ENCODE peak calls at places on chromosomes 3 and 15, in five cellular contexts. P is H1, I is PC-9, L is neural progenitor cell, R is endothelial cell of umbilical vein. K is an unnamed sample.

GRCh38 chr15:45704329-45705249 is 69.8 kb downstream of the SQOR start:
- DNase-seq in I (no peak), R (peak; percentile 34), P (no peak), L (peak; percentile 85), K (no peak)

GRCh38 chr3:147809206-147809605 is 400.0 kb downstream of the ZIC1 start:
- DNase-seq in P (no peak), R (no peak), L (no peak), I (no peak), K (no peak)

GRCh38 chr15:60536314-60536713 is 57.4 kb upstream of the ICE2 start:
- DNase-seq in P (no peak), I (no peak), L (no peak), R (no peak), K (no peak)

GRCh38 chr3:128504957-128505730 is 12.1 kb upstream of the GATA2 start:
- DNase-seq in L (no peak), I (peak; percentile 86), P (no peak), R (no peak), K (no peak)

GRCh38 chr3:52532517-52532837 is 1.2 kb downstream of the NT5DC2 start:
- DNase-seq in P (no peak), I (peak; percentile 37), R (peak; percentile 81), L (peak; percentile 47), K (no peak)

GRCh38 chr3:194138732-194139084 is 2.8 kb downstream of the HES1 start:
- DNase-seq in R (no peak), I (no peak), L (peak; percentile 45), P (no peak), K (no peak)

GRCh38 chr3:190697901-190698300 is 164.6 kb downstream of the GMNC start:
- DNase-seq in P (no peak), I (peak; percentile 24), R (no peak), L (no peak), K (peak; percentile 91)

GRCh38 chr3:10845240-10845761 is 29.3 kb downstream of the SLC6A11 start:
- DNase-seq in R (no peak), P (no peak), L (no peak), I (no peak), K (no peak)

GRCh38 chr3:10602769-10603768 is 97.7 kb upstream of the ATP2B2 start:
- DNase-seq in I (no peak), P (no peak), L (no peak), R (no peak), K (no peak)

GRCh38 chr3:354433-354832 is 157.9 kb downstream of the CHL1 start:
- DNase-seq in P (no peak), I (peak; percentile 20), L (peak; percentile 61), R (peak; percentile 10), K (no peak)

GRCh38 chr3:49716691-49717538 is 2.6 kb downstream of the AMIGO3 start:
- DNase-seq in R (no peak), I (no peak), P (no peak), L (no peak), K (no peak)

GRCh38 chr3:190541008-190541407 is 27.1 kb downstream of the IL1RAP start:
- DNase-seq in L (no peak), I (no peak), P (no peak), R (no peak), K (no peak)

GRCh38 chr15:100349696-100350433 is 8.1 kb upstream of the ADAMTS17 start:
- DNase-seq in P (peak; percentile 74), R (peak; percentile 81), I (peak; percentile 95), L (peak; percentile 89), K (no peak)

GRCh38 chr3:24943961-24944360 is 449.3 kb upstream of the THRB start:
- DNase-seq in P (no peak), I (no peak), R (no peak), L (no peak), K (no peak)

GRCh38 chr3:99577160-99577559 is 61.2 kb upstream of the COL8A1 start:
- DNase-seq in R (peak; percentile 33), I (no peak), L (no peak), P (no peak), K (no peak)

GRCh38 chr15:79849789-79850188 is 47.0 kb downstream of the MTHFS start:
- DNase-seq in P (no peak), L (peak; percentile 46), R (peak; percentile 40), I (no peak), K (peak; percentile 37)

GRCh38 chr15:85973584-85974347 is 105.9 kb upstream of the AGBL1 start:
- DNase-seq in I (no peak), R (no peak), P (no peak), L (peak; percentile 58), K (no peak)

GRCh38 chr3:101689291-101689690 is 2.8 kb upstream of the RPL24 start:
- DNase-seq in I (no peak), L (no peak), R (no peak), P (no peak), K (no peak)

GRCh38 chr3:190319660-190320059 is 2.6 kb downstream of the CLDN1 start:
- DNase-seq in I (peak; percentile 53), R (no peak), L (no peak), P (no peak), K (no peak)

GRCh38 chr3:196645091-196645490 is 5.6 kb downstream of the NRROS start:
- DNase-seq in P (no peak), R (no peak), L (no peak), I (no peak), K (no peak)

GRCh38 chr3:193489949-193490348 is 64.7 kb downstream of the ATP13A4 start:
- DNase-seq in P (no peak), L (no peak), R (no peak), I (no peak), K (no peak)

GRCh38 chr3:18870074-18870640 is 278.2 kb upstream of the KCNH8 start:
- DNase-seq in R (no peak), P (no peak), L (no peak), I (no peak), K (no peak)

GRCh38 chr3:17845026-17845425 is 102.6 kb upstream of the TBC1D5 start:
- DNase-seq in I (no peak), P (no peak), R (no peak), L (no peak), K (no peak)

GRCh38 chr3:123449092-123449985 is 449 bp upstream of the ADCY5 start:
- DNase-seq in I (no peak), R (peak; percentile 4), L (peak; percentile 73), P (no peak), K (no peak)

GRCh38 chr3:118884748-118885206 is 149.9 kb downstream of the IGSF11 start:
- DNase-seq in R (peak; percentile 52), I (peak; percentile 66), L (peak; percentile 76), P (no peak), K (no peak)

GRCh38 chr3:136960838-136961836 is 3.4 kb downstream of the IL20RB start:
- DNase-seq in R (no peak), I (peak; percentile 76), P (no peak), L (no peak), K (no peak)

GRCh38 chr15:66080791-66081475 is 172.6 kb downstream of the MEGF11 start:
- DNase-seq in R (no peak), L (peak; percentile 66), P (no peak), I (peak; percentile 33), K (no peak)

GRCh38 chr3:34511891-34512290 is 713.5 kb downstream of the PDCD6IP start:
- DNase-seq in I (no peak), L (no peak), R (no peak), P (no peak), K (no peak)

GRCh38 chr3:55692958-55693558 is 206.0 kb upstream of the WNT5A start:
- DNase-seq in L (no peak), P (no peak), R (no peak), I (no peak), K (no peak)

GRCh38 chr3:132255041-132255745 is 62.0 kb upstream of the ACP3 start:
- DNase-seq in I (peak; percentile 10), P (no peak), L (no peak), R (no peak), K (no peak)

GRCh38 chr3:139123377-139124095 is 78.8 kb upstream of the PRR23C start:
- DNase-seq in L (no peak), P (no peak), I (no peak), R (no peak), K (no peak)

DNA sequence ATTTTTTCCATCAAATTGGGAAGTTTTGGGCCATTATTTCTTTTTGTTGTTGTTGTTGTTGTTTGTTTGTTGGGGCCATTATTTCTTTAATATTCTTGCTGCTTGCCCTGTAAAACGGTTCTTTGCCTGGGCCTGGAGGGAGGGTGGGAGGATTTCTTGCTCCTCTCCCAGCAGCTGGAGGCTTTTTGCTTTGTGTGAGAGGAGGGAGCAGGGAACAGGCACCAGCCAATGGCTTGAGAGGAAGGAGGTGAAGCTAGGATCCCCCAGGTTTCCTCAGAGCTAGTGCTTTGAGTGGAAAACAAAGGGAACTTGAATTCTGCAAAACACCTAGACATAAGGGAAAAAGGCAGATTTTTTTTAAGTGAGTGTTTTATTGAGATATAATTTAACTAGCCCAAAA is 61.2 kb upstream of the DNAJC19 start:
- DNase-seq in I (no peak), R (no peak), P (no peak), L (peak; percentile 54), K (no peak)
- H3K27ac ChIP-seq in I (no peak overlapping the region), R (no peak overlapping the region), P (no peak overlapping the region), L (no peak overlapping the region), K (no peak overlapping the region)

GRCh38 chr3:188327433-188327832 is 173.5 kb downstream of the LPP start:
- DNase-seq in L (no peak), R (no peak), P (no peak), I (no peak), K (no peak)
- H3K36me3 ChIP-seq in L (no peaks in the 10 kb centered on the region), R (no peaks in the 10 kb centered on the region), P (no peaks in the 10 kb centered on the region), I (peaks cover 14% of the 10 kb centered on the region), K (no peaks in the 10 kb centered on the region)

DNA sequence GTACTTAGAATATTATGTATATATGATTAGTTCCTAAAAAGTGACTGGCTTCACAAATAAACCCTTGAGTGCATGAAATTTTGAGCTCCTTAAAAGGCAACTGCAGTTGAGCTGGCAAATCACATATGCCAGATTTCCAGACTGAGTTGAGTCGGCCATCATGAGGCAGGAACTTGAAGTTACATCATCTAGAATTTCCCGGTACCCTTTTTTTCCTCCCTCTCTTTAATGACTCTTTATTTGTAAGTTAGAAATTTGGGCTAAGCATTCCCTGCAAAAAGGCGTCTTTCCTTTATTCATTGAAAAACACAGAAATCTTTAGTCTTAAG is 162.6 kb downstream of the FNDC3B start:
- DNase-seq in I (no peak), L (no peak), P (no peak), R (peak; percentile 51), K (peak; percentile 73)
- TF ChIP-seq EZH2 in I (no peak), L (no peak), P (no peak), R (no peak), K (no peak)

DNA sequence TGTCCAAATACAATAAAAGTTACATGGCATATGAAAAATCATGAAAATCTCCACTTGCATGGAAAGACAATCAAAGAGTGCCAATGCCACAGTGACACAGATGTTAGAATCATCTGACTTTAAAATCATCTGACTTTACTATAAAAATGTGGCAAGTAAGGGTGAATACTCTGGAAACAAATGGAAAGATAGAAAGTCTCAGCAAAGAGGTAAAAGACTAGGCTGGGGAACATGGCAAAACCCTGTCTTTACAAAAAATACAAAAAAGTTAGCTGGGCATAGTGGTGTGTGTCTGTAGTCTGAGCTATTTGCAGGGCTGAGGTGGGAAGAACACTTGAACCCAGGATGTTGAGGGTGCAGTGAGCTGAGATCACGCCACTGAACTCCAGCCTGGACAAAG is 29.1 kb downstream of the ALPK3 start:
- DNase-seq in R (no peak), I (no peak), P (no peak), L (no peak), K (no peak)
- H3K27ac ChIP-seq in R (no peak overlapping the region), I (no peak overlapping the region), P (no peak overlapping the region), L (no peak overlapping the region), K (no peak overlapping the region)

GRCh38 chr15:23003736-23004135 is 23.6 kb upstream of the CYFIP1 start:
- DNase-seq in L (no peak), I (no peak), R (no peak), P (no peak), K (no peak)

GRCh38 chr15:23002920-23003319 is 22.8 kb upstream of the CYFIP1 start:
- DNase-seq in R (no peak), P (no peak), I (no peak), L (no peak), K (no peak)
- H3K36me3 ChIP-seq in R (peaks cover 15% of the 10 kb centered on the region), P (peaks cover 15% of the 10 kb centered on the region), I (no peaks in the 10 kb centered on the region), L (peaks cover 19% of the 10 kb centered on the region), K (peaks cover 64% of the 10 kb centered on the region)